ENCODE peak calls at places on chromosomes 5 and 9, in four cellular contexts. One of them, this sample, is unnamed.

GRCh38 chr9:78035369-78035993 is 3.9 kb upstream of the GNAQ start:
- DNase-seq in GM06990: peak
- DNase-seq in lower leg skin: peak
- DNase-seq in HFF-Myc: peak
- DNase-seq in this sample: peak

GRCh38 chr9:96505316-96505991 is 55.5 kb downstream of the HABP4 start:
- DNase-seq in GM06990: no peak
- DNase-seq in lower leg skin: no peak
- DNase-seq in HFF-Myc: no peak
- DNase-seq in this sample: no peak

GRCh38 chr9:99722852-99723251 is 98.8 kb upstream of the NR4A3 start:
- DNase-seq in GM06990: no peak
- DNase-seq in lower leg skin: no peak
- DNase-seq in HFF-Myc: no peak
- DNase-seq in this sample: no peak

GRCh38 chr5:54030981-54031380 is 279.4 kb downstream of the ARL15 start:
- DNase-seq in GM06990: no peak
- DNase-seq in lower leg skin: no peak
- DNase-seq in HFF-Myc: no peak
- DNase-seq in this sample: no peak

GRCh38 chr9:99184073-99184426 is 37.7 kb downstream of the ALG2 start:
- DNase-seq in GM06990: no peak
- DNase-seq in lower leg skin: peak
- DNase-seq in HFF-Myc: no peak
- DNase-seq in this sample: no peak

GRCh38 chr5:177390363-177391300 is 6.4 kb downstream of the SLC34A1 start:
- DNase-seq in GM06990: peak
- DNase-seq in lower leg skin: peak
- DNase-seq in HFF-Myc: peak
- DNase-seq in this sample: peak

GRCh38 chr5:129904667-129905466 is 602 bp downstream of the CHSY3 start:
- DNase-seq in GM06990: no peak
- DNase-seq in lower leg skin: no peak
- DNase-seq in HFF-Myc: no peak
- DNase-seq in this sample: no peak

GRCh38 chr5:93894471-93895354 is 153.3 kb upstream of the POU5F2 start:
- DNase-seq in GM06990: no peak
- DNase-seq in lower leg skin: no peak
- DNase-seq in HFF-Myc: no peak
- DNase-seq in this sample: no peak

GRCh38 chr9:65430221-65430620 is 145.2 kb upstream of the FOXD4L5 start:
- DNase-seq in GM06990: no peak
- DNase-seq in lower leg skin: no peak
- DNase-seq in HFF-Myc: no peak
- DNase-seq in this sample: no peak

GRCh38 chr9:1046639-1047604 is 3.2 kb upstream of the DMRT2 start:
- DNase-seq in GM06990: no peak
- DNase-seq in lower leg skin: no peak
- DNase-seq in HFF-Myc: no peak
- DNase-seq in this sample: no peak

GRCh38 chr9:133680250-133680975 is 44.2 kb downstream of the DBH start:
- DNase-seq in GM06990: no peak
- DNase-seq in lower leg skin: no peak
- DNase-seq in HFF-Myc: no peak
- DNase-seq in this sample: no peak

GRCh38 chr5:38994329-38994927 is 79.8 kb downstream of the RICTOR start:
- DNase-seq in GM06990: no peak
- DNase-seq in lower leg skin: no peak
- DNase-seq in HFF-Myc: no peak
- DNase-seq in this sample: no peak

GRCh38 chr5:59760798-59761348 is 132.7 kb downstream of the PDE4D start:
- DNase-seq in GM06990: no peak
- DNase-seq in lower leg skin: no peak
- DNase-seq in HFF-Myc: no peak
- DNase-seq in this sample: no peak

GRCh38 chr5:177071671-177072385 is 14.9 kb upstream of the FGFR4 start:
- DNase-seq in GM06990: peak
- DNase-seq in lower leg skin: peak
- DNase-seq in HFF-Myc: peak
- DNase-seq in this sample: peak

GRCh38 chr5:117299940-117300339 is 725.3 kb upstream of the SEMA6A start:
- DNase-seq in GM06990: no peak
- DNase-seq in lower leg skin: no peak
- DNase-seq in HFF-Myc: no peak
- DNase-seq in this sample: no peak

GRCh38 chr5:65141487-65141886 is 340.2 kb downstream of the ADAMTS6 start:
- DNase-seq in GM06990: no peak
- DNase-seq in lower leg skin: no peak
- DNase-seq in HFF-Myc: no peak
- DNase-seq in this sample: no peak

GRCh38 chr5:125125031-125125823 is 378.8 kb upstream of the ZNF608 start:
- DNase-seq in GM06990: no peak
- DNase-seq in lower leg skin: no peak
- DNase-seq in HFF-Myc: no peak
- DNase-seq in this sample: no peak
- TF ChIP-seq CTCF in GM06990: no peak
- TF ChIP-seq CTCF in lower leg skin: no peak
- TF ChIP-seq CTCF in HFF-Myc: no peak
- TF ChIP-seq CTCF in this sample: no peak

GRCh38 chr5:112995764-112996618 is 19.4 kb downstream of the DCP2 start:
- DNase-seq in GM06990: no peak
- DNase-seq in lower leg skin: peak
- DNase-seq in HFF-Myc: peak
- DNase-seq in this sample: peak
- TF ChIP-seq CTCF in GM06990: peak
- TF ChIP-seq CTCF in lower leg skin: peak
- TF ChIP-seq CTCF in HFF-Myc: peak
- TF ChIP-seq CTCF in this sample: peak

GRCh38 chr9:22214021-22214420 is 204.9 kb upstream of the CDKN2B start:
- DNase-seq in GM06990: no peak
- DNase-seq in lower leg skin: no peak
- DNase-seq in HFF-Myc: no peak
- DNase-seq in this sample: no peak
- TF ChIP-seq CTCF in GM06990: no peak
- TF ChIP-seq CTCF in lower leg skin: no peak
- TF ChIP-seq CTCF in HFF-Myc: no peak
- TF ChIP-seq CTCF in this sample: no peak

GRCh38 chr5:82470185-82470584 is 192.0 kb upstream of the RPS23 start:
- DNase-seq in GM06990: no peak
- DNase-seq in lower leg skin: no peak
- DNase-seq in HFF-Myc: no peak
- DNase-seq in this sample: no peak

GRCh38 chr5:82465235-82465634 is 187.1 kb upstream of the RPS23 start:
- DNase-seq in GM06990: no peak
- DNase-seq in lower leg skin: no peak
- DNase-seq in HFF-Myc: no peak
- DNase-seq in this sample: no peak

GRCh38 chr5:82467006-82467561 is 188.9 kb upstream of the RPS23 start:
- DNase-seq in GM06990: no peak
- DNase-seq in lower leg skin: no peak
- DNase-seq in HFF-Myc: peak
- DNase-seq in this sample: no peak
- TF ChIP-seq CTCF in GM06990: no peak
- TF ChIP-seq CTCF in lower leg skin: no peak
- TF ChIP-seq CTCF in HFF-Myc: no peak
- TF ChIP-seq CTCF in this sample: no peak

GRCh38 chr5:35777358-35778087 is 79.2 kb upstream of the IL7R start:
- DNase-seq in GM06990: peak
- DNase-seq in lower leg skin: peak
- DNase-seq in HFF-Myc: peak
- DNase-seq in this sample: peak
- TF ChIP-seq CTCF in GM06990: peak
- TF ChIP-seq CTCF in lower leg skin: no peak
- TF ChIP-seq CTCF in HFF-Myc: peak
- TF ChIP-seq CTCF in this sample: peak

GRCh38 chr5:132080595-132080994 is 7.0 kb downstream of the CSF2 start:
- DNase-seq in GM06990: no peak
- DNase-seq in lower leg skin: no peak
- DNase-seq in HFF-Myc: no peak
- DNase-seq in this sample: no peak
- TF ChIP-seq CTCF in GM06990: no peak
- TF ChIP-seq CTCF in lower leg skin: no peak
- TF ChIP-seq CTCF in HFF-Myc: no peak
- TF ChIP-seq CTCF in this sample: no peak

GRCh38 chr9:4315582-4316215 is 15.8 kb upstream of the GLIS3 start:
- DNase-seq in GM06990: peak
- DNase-seq in lower leg skin: peak
- DNase-seq in HFF-Myc: no peak
- DNase-seq in this sample: peak
- TF ChIP-seq CTCF in GM06990: peak
- TF ChIP-seq CTCF in lower leg skin: peak
- TF ChIP-seq CTCF in HFF-Myc: peak
- TF ChIP-seq CTCF in this sample: peak

GRCh38 chr5:151205411-151205810 is 18.5 kb downstream of the CCDC69 start:
- DNase-seq in GM06990: no peak
- DNase-seq in lower leg skin: no peak
- DNase-seq in HFF-Myc: no peak
- DNase-seq in this sample: no peak
- TF ChIP-seq CTCF in GM06990: no peak
- TF ChIP-seq CTCF in lower leg skin: no peak
- TF ChIP-seq CTCF in HFF-Myc: no peak
- TF ChIP-seq CTCF in this sample: no peak

This sample was measured in HL-60.